ENCODE peak calls at places on chromosomes 6 and 20, in ten cellular contexts. F is spleen, B is BE2C, R is mammary epithelial cell, O is endothelial cell, C is suprapubic skin, H is nephron progenitor cell, Q is lower lobe of right lung, V is BJ, M is pancreas. S is an unnamed sample.

GRCh38 chr6:157951828-157952227 is 29.8 kb upstream of the SYNJ2 start:
- DNase-seq in F (no peak), B (no peak), R (no peak), O (no peak), C (no peak), H (no peak), Q (no peak), V (no peak), M (no peak), S (no peak)

GRCh38 chr20:34546751-34547181 is 11.8 kb upstream of the MAP1LC3A start:
- DNase-seq in F (no peak), B (no peak), R (no peak), O (no peak), C (no peak), H (no peak), Q (no peak), V (no peak), M (no peak), S (no peak)

GRCh38 chr6:5518936-5519491 is 257.7 kb downstream of the FARS2 start:
- DNase-seq in F (no peak), B (peak), R (no peak), O (no peak), C (no peak), H (no peak), Q (no peak), V (no peak), M (no peak), S (no peak)

GRCh38 chr6:117601811-117602150 is 530 bp downstream of the GOPC start:
- DNase-seq in F (no peak), B (no peak), R (peak), O (no peak), C (no peak), H (no peak), Q (no peak), V (no peak), M (no peak), S (no peak)

GRCh38 chr6:167157867-167158266 is at the start of gene GPR31:
- DNase-seq in F (no peak), B (no peak), R (no peak), O (no peak), C (no peak), H (no peak), Q (no peak), V (no peak), M (no peak), S (no peak)

GRCh38 chr6:169222126-169222525 is 31.5 kb downstream of the THBS2 start:
- DNase-seq in F (no peak), B (no peak), R (no peak), O (no peak), C (no peak), H (no peak), Q (no peak), V (no peak), M (no peak), S (peak)

GRCh38 chr6:142300758-142301251 is 1.0 kb upstream of the ADGRG6 start:
- DNase-seq in F (no peak), B (no peak), R (peak), O (no peak), C (peak), H (no peak), Q (peak), V (no peak), M (peak), S (peak)

GRCh38 chr20:62356948-62357667 is 10.0 kb downstream of the LAMA5 start:
- DNase-seq in F (no peak), B (peak), R (peak), O (no peak), C (no peak), H (no peak), Q (no peak), V (no peak), M (no peak), S (no peak)

GRCh38 chr20:2390971-2391675 is 10.4 kb downstream of the TGM6 start:
- DNase-seq in F (no peak), B (no peak), R (no peak), O (no peak), C (no peak), H (no peak), Q (no peak), V (no peak), M (no peak), S (no peak)

GRCh38 chr6:8556370-8557018 is 121.1 kb upstream of the SLC35B3 start:
- DNase-seq in F (no peak), B (no peak), R (peak), O (no peak), C (no peak), H (no peak), Q (no peak), V (peak), M (no peak), S (no peak)

GRCh38 chr6:168383062-168383854 is 57.7 kb upstream of the SMOC2 start:
- DNase-seq in F (peak), B (no peak), R (no peak), O (no peak), C (no peak), H (no peak), Q (no peak), V (no peak), M (no peak), S (no peak)

GRCh38 chr6:112325449-112325848 is 21.7 kb upstream of the RFPL4B start:
- DNase-seq in F (no peak), B (no peak), R (no peak), O (no peak), C (no peak), H (no peak), Q (no peak), V (no peak), M (no peak), S (no peak)

GRCh38 chr6:10420546-10421507 is 6.0 kb upstream of the TFAP2A start:
- DNase-seq in F (no peak), B (no peak), R (no peak), O (peak), C (no peak), H (peak), Q (no peak), V (no peak), M (no peak), S (no peak)

GRCh38 chr20:47355489-47356219 is 845 bp downstream of the ZMYND8 start:
- DNase-seq in F (peak), B (no peak), R (no peak), O (no peak), C (no peak), H (no peak), Q (peak), V (no peak), M (no peak), S (no peak)

GRCh38 chr6:107635058-107635515 is 145.2 kb downstream of the SOBP start:
- DNase-seq in F (no peak), B (no peak), R (no peak), O (no peak), C (no peak), H (no peak), Q (no peak), V (no peak), M (no peak), S (no peak)

GRCh38 chr20:41360831-41361756 is 5.5 kb downstream of the EMILIN3 start:
- DNase-seq in F (peak), B (no peak), R (no peak), O (no peak), C (no peak), H (no peak), Q (no peak), V (no peak), M (no peak), S (no peak)

GRCh38 chr20:3275064-3275935 is 36.3 kb upstream of the SLC4A11 start:
- DNase-seq in F (no peak), B (no peak), R (no peak), O (no peak), C (no peak), H (no peak), Q (no peak), V (no peak), M (no peak), S (no peak)

GRCh38 chr6:29520232-29520631 is 32.5 kb upstream of the MAS1L start:
- DNase-seq in F (no peak), B (no peak), R (no peak), O (no peak), C (no peak), H (no peak), Q (no peak), V (no peak), M (no peak), S (no peak)

GRCh38 chr6:36914227-36914794 is 28.6 kb downstream of the C6orf89 start:
- DNase-seq in F (no peak), B (no peak), R (peak), O (peak), C (no peak), H (peak), Q (peak), V (no peak), M (peak), S (no peak)

GRCh38 chr20:19249515-19249914 is 37.1 kb downstream of the SLC24A3 start:
- DNase-seq in F (no peak), B (no peak), R (no peak), O (no peak), C (no peak), H (no peak), Q (no peak), V (no peak), M (no peak), S (no peak)
- TF ChIP-seq CTCF in F (no peak), B (peak), R (no peak), O (no peak), C (no peak), H (no peak), Q (no peak), V (no peak), M (no peak), S (no peak)

DNA sequence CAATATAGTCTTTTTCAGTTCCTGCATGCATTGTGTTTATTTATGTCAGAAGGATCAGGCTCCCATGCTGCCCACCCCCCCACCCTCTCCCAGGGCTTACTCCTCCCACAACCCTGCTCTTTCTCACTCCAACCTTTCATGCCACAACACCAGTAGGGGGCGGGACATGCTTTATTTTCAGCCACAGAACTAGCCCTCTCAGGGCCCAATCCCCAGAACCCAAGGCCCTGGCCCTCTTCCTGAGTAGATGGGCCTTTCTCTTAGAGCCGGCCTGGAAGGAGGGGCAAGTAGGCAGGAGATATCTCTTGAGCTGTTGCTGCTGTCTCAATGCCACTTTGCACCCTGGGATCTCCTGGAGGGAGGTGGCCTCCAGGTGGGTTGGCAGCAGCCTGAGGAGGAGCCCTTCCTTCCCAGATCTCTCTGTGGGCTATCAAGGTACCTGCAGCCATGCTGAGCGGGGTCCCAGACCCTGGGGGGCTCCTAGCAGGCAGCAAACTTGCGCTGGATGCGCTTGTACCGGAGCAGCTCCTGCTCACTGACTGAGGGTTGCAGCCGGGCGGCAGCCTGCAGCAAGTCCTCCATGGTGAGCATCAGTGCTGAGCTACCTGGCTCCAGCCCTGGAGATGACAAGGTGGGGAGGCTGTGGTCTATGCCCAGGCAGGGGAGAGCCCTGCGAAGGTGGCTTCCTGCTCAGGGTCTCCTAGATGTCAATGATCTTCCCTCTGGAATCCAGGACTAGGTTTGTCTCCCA is 3.5 kb downstream of the GNMT start:
- DNase-seq in F (peak), B (peak), R (peak), O (peak), C (no peak), H (peak), Q (no peak), V (no peak), M (no peak), S (no peak)
- TF ChIP-seq CTCF in F (peak), B (peak), R (peak), O (peak), C (no peak), H (no peak), Q (no peak), V (peak), M (no peak), S (no peak)

GRCh38 chr20:64225166-64225595 is 30.4 kb upstream of the PCMTD2 start:
- DNase-seq in F (no peak), B (no peak), R (no peak), O (no peak), C (no peak), H (no peak), Q (no peak), V (no peak), M (no peak), S (no peak)

GRCh38 chr20:64222273-64222672 is 33.3 kb upstream of the PCMTD2 start:
- DNase-seq in F (no peak), B (no peak), R (peak), O (no peak), C (no peak), H (no peak), Q (no peak), V (no peak), M (no peak), S (no peak)

GRCh38 chr20:64224344-64225165 is 31.0 kb upstream of the PCMTD2 start:
- DNase-seq in F (no peak), B (no peak), R (peak), O (no peak), C (no peak), H (no peak), Q (no peak), V (peak), M (no peak), S (no peak)

GRCh38 chr20:64222851-64223525 is 32.6 kb upstream of the PCMTD2 start:
- DNase-seq in F (no peak), B (no peak), R (no peak), O (no peak), C (no peak), H (no peak), Q (no peak), V (no peak), M (no peak), S (no peak)

DNA sequence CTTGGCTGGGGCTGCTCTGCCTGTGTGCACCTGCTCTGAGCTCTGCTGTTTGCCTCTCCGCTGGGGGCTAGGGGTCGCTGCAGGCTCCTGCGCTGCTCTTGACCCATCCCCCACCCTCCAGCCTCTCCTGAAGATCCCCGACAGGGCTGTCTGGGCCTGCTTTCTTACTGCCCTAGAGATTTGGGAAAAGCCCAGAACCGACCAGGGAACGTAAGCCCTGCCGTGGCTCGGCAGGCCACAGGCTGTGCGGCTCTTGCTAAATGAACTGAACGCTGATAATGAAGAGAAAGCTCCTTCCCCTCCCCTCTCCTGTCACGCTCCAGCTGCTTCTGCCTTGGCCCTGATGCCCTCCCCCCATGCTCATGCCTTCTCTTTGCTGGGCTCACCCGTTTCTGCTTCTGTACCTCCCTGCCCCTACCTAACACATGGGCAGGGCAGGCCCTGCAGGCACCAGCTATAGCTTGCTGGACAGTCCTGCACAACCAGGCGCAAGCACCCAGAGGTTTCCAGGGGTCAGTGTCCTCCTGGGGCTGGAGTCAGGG is 32.0 kb upstream of the PCMTD2 start:
- DNase-seq in F (no peak), B (peak), R (no peak), O (peak), C (no peak), H (peak), Q (no peak), V (no peak), M (no peak), S (no peak)
- TF ChIP-seq CTCF in F (no peak), B (peak), R (no peak), O (no peak), C (no peak), H (peak), Q (peak), V (peak), M (no peak), S (no peak)

DNA sequence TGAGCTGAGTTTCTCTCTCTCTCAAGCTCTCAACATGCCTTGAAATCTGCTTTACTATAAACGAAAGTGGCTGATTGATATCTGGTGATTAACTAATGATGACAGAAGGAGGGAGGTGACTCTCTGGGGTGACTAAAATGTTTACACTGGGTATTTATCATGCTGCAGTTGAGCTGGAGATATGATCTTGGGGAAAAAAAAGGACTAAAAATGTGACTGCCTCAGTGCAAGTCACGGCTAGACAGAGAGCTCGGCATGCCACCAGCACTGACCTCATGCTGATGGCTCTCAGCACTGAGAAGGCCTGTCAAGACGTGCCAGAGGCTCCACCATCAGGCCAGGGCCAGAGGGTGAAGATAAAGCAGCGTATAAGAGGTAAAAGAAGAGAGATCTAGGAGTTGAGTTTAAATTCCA is 103.1 kb upstream of the SPACA1 start:
- DNase-seq in F (no peak), B (no peak), R (peak), O (no peak), C (no peak), H (peak), Q (peak), V (peak), M (peak), S (no peak)
- TF ChIP-seq CTCF in F (no peak), B (no peak), R (no peak), O (no peak), C (no peak), H (no peak), Q (no peak), V (peak), M (no peak), S (no peak)

DNA sequence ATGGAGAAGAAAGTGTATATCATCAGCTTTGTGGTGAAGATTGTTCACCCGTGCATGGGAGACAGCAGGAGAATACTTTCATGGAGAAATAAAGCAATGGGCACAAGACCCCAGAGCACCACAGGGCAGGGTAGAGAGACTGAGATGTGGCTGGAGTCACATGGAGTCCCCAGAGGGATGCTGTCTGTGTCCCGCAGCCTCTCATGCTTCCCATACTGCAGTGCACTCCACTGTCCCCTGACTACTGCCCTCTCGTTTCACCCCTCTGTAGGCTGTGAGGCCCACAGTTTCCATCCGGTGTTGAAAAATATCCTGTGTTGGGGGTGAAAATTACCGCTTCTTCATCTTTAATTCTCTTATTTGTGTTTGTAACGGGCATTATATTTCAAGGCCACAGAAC is 51.9 kb downstream of the PROKR2 start:
- DNase-seq in F (no peak), B (no peak), R (no peak), O (no peak), C (no peak), H (no peak), Q (no peak), V (no peak), M (no peak), S (no peak)
- TF ChIP-seq CTCF in F (no peak), B (no peak), R (no peak), O (no peak), C (no peak), H (no peak), Q (no peak), V (no peak), M (no peak), S (no peak)

GRCh38 chr6:18491303-18492090 is 104.3 kb downstream of the RNF144B start:
- DNase-seq in F (no peak), B (no peak), R (peak), O (no peak), C (no peak), H (no peak), Q (no peak), V (no peak), M (no peak), S (no peak)
- TF ChIP-seq CTCF in F (no peak), B (no peak), R (no peak), O (no peak), C (no peak), H (no peak), Q (no peak), V (no peak), M (no peak), S (no peak)